ENCODE peak calls at places on chromosomes 16 and 17, in eight cellular contexts. One of them, this sample, is unnamed.

GRCh38 chr17:13067629-13068303 is 49.9 kb upstream of the ELAC2 start:
- DNase-seq in GM12891: no peak
- DNase-seq in esophagus muscularis mucosa: no peak
- DNase-seq in upper lobe of left lung: no peak
- DNase-seq in breast epithelium: no peak
- DNase-seq in HCT116: no peak
- DNase-seq in spleen: no peak
- DNase-seq in transverse colon: no peak
- DNase-seq in this sample: no peak

GRCh38 chr16:65572156-65572555 is 450.3 kb upstream of the CDH11 start:
- DNase-seq in GM12891: no peak
- DNase-seq in esophagus muscularis mucosa: no peak
- DNase-seq in upper lobe of left lung: no peak
- DNase-seq in breast epithelium: no peak
- DNase-seq in HCT116: no peak
- DNase-seq in spleen: no peak
- DNase-seq in transverse colon: no peak
- DNase-seq in this sample: no peak

GRCh38 chr17:79374807-79375206 is 236.0 kb downstream of the RBFOX3 start:
- DNase-seq in GM12891: no peak
- DNase-seq in esophagus muscularis mucosa: no peak
- DNase-seq in upper lobe of left lung: no peak
- DNase-seq in breast epithelium: no peak
- DNase-seq in HCT116: no peak
- DNase-seq in spleen: no peak
- DNase-seq in transverse colon: no peak
- DNase-seq in this sample: no peak

GRCh38 chr17:38449364-38449763 is 21.1 kb downstream of the ARHGAP23 start:
- DNase-seq in GM12891: no peak
- DNase-seq in esophagus muscularis mucosa: no peak
- DNase-seq in upper lobe of left lung: no peak
- DNase-seq in breast epithelium: no peak
- DNase-seq in HCT116: no peak
- DNase-seq in spleen: no peak
- DNase-seq in transverse colon: no peak
- DNase-seq in this sample: no peak

GRCh38 chr17:15934866-15935265 is 10.1 kb upstream of the ADORA2B start:
- DNase-seq in GM12891: no peak
- DNase-seq in esophagus muscularis mucosa: no peak
- DNase-seq in upper lobe of left lung: no peak
- DNase-seq in breast epithelium: no peak
- DNase-seq in HCT116: no peak
- DNase-seq in spleen: no peak
- DNase-seq in transverse colon: no peak
- DNase-seq in this sample: no peak

GRCh38 chr17:37177234-37177633 is 198.6 kb upstream of the C17orf78 start:
- DNase-seq in GM12891: no peak
- DNase-seq in esophagus muscularis mucosa: no peak
- DNase-seq in upper lobe of left lung: no peak
- DNase-seq in breast epithelium: no peak
- DNase-seq in HCT116: no peak
- DNase-seq in spleen: no peak
- DNase-seq in transverse colon: no peak
- DNase-seq in this sample: no peak

GRCh38 chr16:56734429-56734828 is 4.5 kb downstream of the NUP93 start:
- DNase-seq in GM12891: no peak
- DNase-seq in esophagus muscularis mucosa: no peak
- DNase-seq in upper lobe of left lung: no peak
- DNase-seq in breast epithelium: no peak
- DNase-seq in HCT116: no peak
- DNase-seq in spleen: no peak
- DNase-seq in transverse colon: no peak
- DNase-seq in this sample: no peak

GRCh38 chr16:26456074-26456473 is 610.7 kb upstream of the C16orf82 start:
- DNase-seq in GM12891: no peak
- DNase-seq in esophagus muscularis mucosa: no peak
- DNase-seq in upper lobe of left lung: no peak
- DNase-seq in breast epithelium: no peak
- DNase-seq in HCT116: no peak
- DNase-seq in spleen: no peak
- DNase-seq in transverse colon: no peak
- DNase-seq in this sample: no peak

GRCh38 chr17:81393684-81394376 is 1.4 kb upstream of the BAHCC1 start:
- DNase-seq in GM12891: no peak
- DNase-seq in esophagus muscularis mucosa: peak; percentile 100
- DNase-seq in upper lobe of left lung: peak; percentile 98
- DNase-seq in breast epithelium: peak; percentile 100
- DNase-seq in HCT116: peak; percentile 100
- DNase-seq in spleen: peak; percentile 90
- DNase-seq in transverse colon: peak; percentile 100
- DNase-seq in this sample: peak; percentile 100

GRCh38 chr17:63335818-63336217 is 110.3 kb downstream of the CYB561 start:
- DNase-seq in GM12891: no peak
- DNase-seq in esophagus muscularis mucosa: no peak
- DNase-seq in upper lobe of left lung: no peak
- DNase-seq in breast epithelium: no peak
- DNase-seq in HCT116: no peak
- DNase-seq in spleen: no peak
- DNase-seq in transverse colon: no peak
- DNase-seq in this sample: no peak

GRCh38 chr17:76805319-76805718 is 62.9 kb upstream of the MGAT5B start:
- DNase-seq in GM12891: no peak
- DNase-seq in esophagus muscularis mucosa: no peak
- DNase-seq in upper lobe of left lung: no peak
- DNase-seq in breast epithelium: no peak
- DNase-seq in HCT116: no peak
- DNase-seq in spleen: no peak
- DNase-seq in transverse colon: no peak
- DNase-seq in this sample: no peak

GRCh38 chr16:85075236-85075924 is 36.9 kb downstream of the CIBAR2 start:
- DNase-seq in GM12891: no peak
- DNase-seq in esophagus muscularis mucosa: no peak
- DNase-seq in upper lobe of left lung: no peak
- DNase-seq in breast epithelium: no peak
- DNase-seq in HCT116: no peak
- DNase-seq in spleen: no peak
- DNase-seq in transverse colon: no peak
- DNase-seq in this sample: no peak

GRCh38 chr16:89905511-89906140 is 13.0 kb upstream of the MC1R start:
- DNase-seq in GM12891: no peak
- DNase-seq in esophagus muscularis mucosa: no peak
- DNase-seq in upper lobe of left lung: no peak
- DNase-seq in breast epithelium: no peak
- DNase-seq in HCT116: no peak
- DNase-seq in spleen: no peak
- DNase-seq in transverse colon: no peak
- DNase-seq in this sample: no peak

GRCh38 chr17:43995150-43995471 is 9.3 kb upstream of the NAGS start:
- DNase-seq in GM12891: no peak
- DNase-seq in esophagus muscularis mucosa: no peak
- DNase-seq in upper lobe of left lung: no peak
- DNase-seq in breast epithelium: no peak
- DNase-seq in HCT116: no peak
- DNase-seq in spleen: no peak
- DNase-seq in transverse colon: no peak
- DNase-seq in this sample: no peak

GRCh38 chr17:43998552-43998951 is 5.9 kb upstream of the NAGS start:
- DNase-seq in GM12891: no peak
- DNase-seq in esophagus muscularis mucosa: no peak
- DNase-seq in upper lobe of left lung: no peak
- DNase-seq in breast epithelium: no peak
- DNase-seq in HCT116: no peak
- DNase-seq in spleen: no peak
- DNase-seq in transverse colon: no peak
- DNase-seq in this sample: no peak

GRCh38 chr17:43999024-43999423 is 5.4 kb upstream of the NAGS start:
- DNase-seq in GM12891: no peak
- DNase-seq in esophagus muscularis mucosa: no peak
- DNase-seq in upper lobe of left lung: no peak
- DNase-seq in breast epithelium: no peak
- DNase-seq in HCT116: no peak
- DNase-seq in spleen: no peak
- DNase-seq in transverse colon: no peak
- DNase-seq in this sample: no peak

GRCh38 chr17:43992641-43993040 is 11.8 kb upstream of the NAGS start:
- DNase-seq in GM12891: no peak
- DNase-seq in esophagus muscularis mucosa: no peak
- DNase-seq in upper lobe of left lung: no peak
- DNase-seq in breast epithelium: no peak
- DNase-seq in HCT116: no peak
- DNase-seq in spleen: no peak
- DNase-seq in transverse colon: no peak
- DNase-seq in this sample: no peak

GRCh38 chr17:43994272-43995149 is 9.9 kb upstream of the NAGS start:
- DNase-seq in GM12891: peak; percentile 71
- DNase-seq in esophagus muscularis mucosa: no peak
- DNase-seq in upper lobe of left lung: peak; percentile 59
- DNase-seq in breast epithelium: peak; percentile 78
- DNase-seq in HCT116: no peak
- DNase-seq in spleen: peak; percentile 84
- DNase-seq in transverse colon: peak; percentile 60
- DNase-seq in this sample: peak; percentile 72
- TF ChIP-seq POLR2A in GM12891: no peak
- TF ChIP-seq POLR2A in esophagus muscularis mucosa: no peak
- TF ChIP-seq POLR2A in upper lobe of left lung: no peak
- TF ChIP-seq POLR2A in breast epithelium: no peak
- TF ChIP-seq POLR2A in HCT116: no peak
- TF ChIP-seq POLR2A in spleen: no peak
- TF ChIP-seq POLR2A in transverse colon: no peak
- TF ChIP-seq POLR2A in this sample: no peak

GRCh38 chr17:2090804-2091534 is 36.1 kb downstream of the HIC1 start:
- DNase-seq in GM12891: no peak
- DNase-seq in esophagus muscularis mucosa: no peak
- DNase-seq in upper lobe of left lung: no peak
- DNase-seq in breast epithelium: no peak
- DNase-seq in HCT116: no peak
- DNase-seq in spleen: peak; percentile 54
- DNase-seq in transverse colon: peak; percentile 56
- DNase-seq in this sample: no peak
- TF ChIP-seq POLR2AphosphoS5 in GM12891: peak; percentile 76
- TF ChIP-seq POLR2AphosphoS5 in esophagus muscularis mucosa: peak; percentile 75
- TF ChIP-seq POLR2AphosphoS5 in upper lobe of left lung: no peak
- TF ChIP-seq POLR2AphosphoS5 in breast epithelium: peak; percentile 48
- TF ChIP-seq POLR2AphosphoS5 in HCT116: no peak
- TF ChIP-seq POLR2AphosphoS5 in spleen: no peak
- TF ChIP-seq POLR2AphosphoS5 in transverse colon: peak; percentile 34
- TF ChIP-seq POLR2AphosphoS5 in this sample: peak; percentile 7

GRCh38 chr17:77808663-77809425 is 149.7 kb upstream of the TNRC6C start:
- DNase-seq in GM12891: no peak
- DNase-seq in esophagus muscularis mucosa: no peak
- DNase-seq in upper lobe of left lung: no peak
- DNase-seq in breast epithelium: no peak
- DNase-seq in HCT116: no peak
- DNase-seq in spleen: peak; percentile 42
- DNase-seq in transverse colon: no peak
- DNase-seq in this sample: no peak
- TF ChIP-seq POLR2A in GM12891: no peak
- TF ChIP-seq POLR2A in esophagus muscularis mucosa: no peak
- TF ChIP-seq POLR2A in upper lobe of left lung: no peak
- TF ChIP-seq POLR2A in breast epithelium: no peak
- TF ChIP-seq POLR2A in HCT116: no peak
- TF ChIP-seq POLR2A in spleen: no peak
- TF ChIP-seq POLR2A in transverse colon: no peak
- TF ChIP-seq POLR2A in this sample: no peak

GRCh38 chr16:22152316-22152715 is 10.0 kb upstream of the SDR42E2 start:
- DNase-seq in GM12891: no peak
- DNase-seq in esophagus muscularis mucosa: no peak
- DNase-seq in upper lobe of left lung: no peak
- DNase-seq in breast epithelium: no peak
- DNase-seq in HCT116: no peak
- DNase-seq in spleen: no peak
- DNase-seq in transverse colon: no peak
- DNase-seq in this sample: no peak
- TF ChIP-seq POLR2AphosphoS5 in GM12891: no peak
- TF ChIP-seq POLR2AphosphoS5 in esophagus muscularis mucosa: no peak
- TF ChIP-seq POLR2AphosphoS5 in upper lobe of left lung: no peak
- TF ChIP-seq POLR2AphosphoS5 in breast epithelium: no peak
- TF ChIP-seq POLR2AphosphoS5 in HCT116: no peak
- TF ChIP-seq POLR2AphosphoS5 in spleen: no peak
- TF ChIP-seq POLR2AphosphoS5 in transverse colon: no peak
- TF ChIP-seq POLR2AphosphoS5 in this sample: no peak

GRCh38 chr17:8522577-8522976 is 86.9 kb downstream of the NDEL1 start:
- DNase-seq in GM12891: no peak
- DNase-seq in esophagus muscularis mucosa: no peak
- DNase-seq in upper lobe of left lung: no peak
- DNase-seq in breast epithelium: no peak
- DNase-seq in HCT116: no peak
- DNase-seq in spleen: no peak
- DNase-seq in transverse colon: no peak
- DNase-seq in this sample: no peak
- TF ChIP-seq POLR2A in GM12891: no peak
- TF ChIP-seq POLR2A in esophagus muscularis mucosa: no peak
- TF ChIP-seq POLR2A in upper lobe of left lung: no peak
- TF ChIP-seq POLR2A in breast epithelium: no peak
- TF ChIP-seq POLR2A in HCT116: no peak
- TF ChIP-seq POLR2A in spleen: no peak
- TF ChIP-seq POLR2A in transverse colon: no peak
- TF ChIP-seq POLR2A in this sample: no peak

DNA sequence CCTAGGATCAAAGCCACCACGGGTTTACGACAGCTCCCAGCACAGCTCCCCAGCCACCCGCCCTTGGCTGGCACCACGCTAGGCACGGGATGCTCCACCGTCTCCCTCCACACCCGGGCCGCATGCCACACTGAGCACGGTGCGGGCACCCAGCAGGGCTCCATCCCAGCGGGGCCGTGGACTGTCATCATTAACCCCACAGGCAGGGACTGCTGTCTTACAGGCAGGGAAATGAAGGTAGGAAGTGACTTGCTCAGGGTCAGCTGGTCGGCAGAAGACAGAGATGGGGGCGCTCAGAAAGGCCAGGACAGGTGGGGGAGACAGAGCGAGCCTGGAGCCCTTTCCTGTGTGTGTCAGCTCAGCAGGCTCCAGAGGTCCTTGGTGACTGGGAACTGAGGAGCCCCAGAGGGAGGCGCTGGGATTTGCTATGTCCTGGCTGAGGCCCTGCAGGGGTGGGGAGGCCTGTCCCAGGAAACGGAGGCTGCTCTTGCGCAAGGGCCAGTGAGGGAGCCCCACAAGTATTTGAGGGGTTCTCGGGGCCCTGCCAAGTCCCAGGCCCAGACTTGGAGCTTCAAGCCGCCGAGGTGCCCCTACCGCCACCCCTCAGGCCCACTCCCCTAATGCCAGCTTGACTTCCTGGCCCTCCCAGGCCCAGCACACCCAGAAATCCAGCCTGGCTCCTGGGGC is 3.2 kb downstream of the UBALD1 start:
- DNase-seq in GM12891: no peak
- DNase-seq in esophagus muscularis mucosa: no peak
- DNase-seq in upper lobe of left lung: peak; percentile 54
- DNase-seq in breast epithelium: no peak
- DNase-seq in HCT116: no peak
- DNase-seq in spleen: peak; percentile 73
- DNase-seq in transverse colon: peak; percentile 32
- DNase-seq in this sample: no peak
- TF ChIP-seq POLR2AphosphoS5 in GM12891: no peak
- TF ChIP-seq POLR2AphosphoS5 in esophagus muscularis mucosa: no peak
- TF ChIP-seq POLR2AphosphoS5 in upper lobe of left lung: no peak
- TF ChIP-seq POLR2AphosphoS5 in breast epithelium: no peak
- TF ChIP-seq POLR2AphosphoS5 in HCT116: no peak
- TF ChIP-seq POLR2AphosphoS5 in spleen: no peak
- TF ChIP-seq POLR2AphosphoS5 in transverse colon: no peak
- TF ChIP-seq POLR2AphosphoS5 in this sample: no peak

This sample was measured in stomach.